ENCODE peak calls at places on chromosome 18, in five cellular contexts. One of them, this sample, is unnamed.

GRCh38 chr18:4017479-4017878 is 437.6 kb downstream of the DLGAP1 start:
- DNase-seq in IMR-90: peak
- DNase-seq in H1: peak
- DNase-seq in A549: peak
- DNase-seq in HepG2: no peak
- DNase-seq in this sample: peak

GRCh38 chr18:70128271-70128670 is 77.2 kb downstream of the RTTN start:
- DNase-seq in A549: no peak
- DNase-seq in HepG2: peak
- DNase-seq in H1: no peak
- DNase-seq in IMR-90: no peak
- DNase-seq in this sample: no peak

GRCh38 chr18:14221689-14222088 is 89.5 kb upstream of the ZNF519 start:
- DNase-seq in A549: no peak
- DNase-seq in IMR-90: no peak
- DNase-seq in HepG2: no peak
- DNase-seq in H1: no peak
- DNase-seq in this sample: peak

GRCh38 chr18:13266208-13267100 is 47.9 kb downstream of the LDLRAD4 start:
- DNase-seq in HepG2: no peak
- DNase-seq in H1: no peak
- DNase-seq in A549: no peak
- DNase-seq in IMR-90: no peak
- DNase-seq in this sample: no peak

GRCh38 chr18:50441518-50441917 is 66.7 kb downstream of the SKA1 start:
- DNase-seq in H1: no peak
- DNase-seq in IMR-90: no peak
- DNase-seq in HepG2: no peak
- DNase-seq in A549: no peak
- DNase-seq in this sample: no peak

GRCh38 chr18:43060020-43060419 is 55.5 kb downstream of the RIT2 start:
- DNase-seq in IMR-90: no peak
- DNase-seq in A549: no peak
- DNase-seq in H1: no peak
- DNase-seq in HepG2: no peak
- DNase-seq in this sample: no peak

GRCh38 chr18:46629356-46629755 is 27.7 kb downstream of the LOXHD1 start:
- DNase-seq in H1: no peak
- DNase-seq in HepG2: no peak
- DNase-seq in IMR-90: no peak
- DNase-seq in A549: no peak
- DNase-seq in this sample: no peak

GRCh38 chr18:66553824-66554223 is 50.1 kb downstream of the CDH19 start:
- DNase-seq in H1: no peak
- DNase-seq in A549: no peak
- DNase-seq in IMR-90: no peak
- DNase-seq in HepG2: no peak
- DNase-seq in this sample: no peak

GRCh38 chr18:8480506-8481328 is 128.5 kb upstream of the RAB12 start:
- DNase-seq in H1: no peak
- DNase-seq in IMR-90: peak
- DNase-seq in A549: peak
- DNase-seq in HepG2: peak
- DNase-seq in this sample: peak

GRCh38 chr18:23885750-23886149 is 128.8 kb upstream of the TTC39C start:
- DNase-seq in A549: no peak
- DNase-seq in IMR-90: no peak
- DNase-seq in H1: no peak
- DNase-seq in HepG2: no peak
- DNase-seq in this sample: no peak

GRCh38 chr18:62717850-62718229 is 2.5 kb downstream of the PHLPP1 start:
- DNase-seq in A549: peak
- DNase-seq in IMR-90: peak
- DNase-seq in H1: no peak
- DNase-seq in HepG2: no peak
- DNase-seq in this sample: no peak

GRCh38 chr18:28412521-28412920 is 235.6 kb upstream of the CDH2 start:
- DNase-seq in IMR-90: no peak
- DNase-seq in H1: no peak
- DNase-seq in HepG2: no peak
- DNase-seq in A549: no peak
- DNase-seq in this sample: no peak

GRCh38 chr18:61575419-61575818 is 242.2 kb downstream of the CDH20 start:
- DNase-seq in HepG2: no peak
- DNase-seq in IMR-90: no peak
- DNase-seq in A549: no peak
- DNase-seq in H1: no peak
- DNase-seq in this sample: no peak

GRCh38 chr18:42182728-42183700 is 228.0 kb downstream of the PIK3C3 start:
- DNase-seq in IMR-90: no peak
- DNase-seq in HepG2: no peak
- DNase-seq in A549: no peak
- DNase-seq in H1: no peak
- DNase-seq in this sample: no peak

GRCh38 chr18:28177828-28178635 is 1.1 kb upstream of the CDH2 start:
- DNase-seq in A549: peak
- DNase-seq in IMR-90: peak
- DNase-seq in H1: no peak
- DNase-seq in HepG2: peak
- DNase-seq in this sample: no peak

GRCh38 chr18:74276609-74277008 is 15.2 kb downstream of the CYB5A start:
- DNase-seq in H1: no peak
- DNase-seq in A549: no peak
- DNase-seq in IMR-90: no peak
- DNase-seq in HepG2: no peak
- DNase-seq in this sample: no peak

GRCh38 chr18:9973461-9973860 is 59.6 kb downstream of the VAPA start:
- DNase-seq in IMR-90: no peak
- DNase-seq in H1: no peak
- DNase-seq in A549: no peak
- DNase-seq in HepG2: no peak
- DNase-seq in this sample: no peak

GRCh38 chr18:74311000-74311399 is 4.6 kb upstream of the C18orf63 start:
- DNase-seq in HepG2: no peak
- DNase-seq in A549: no peak
- DNase-seq in IMR-90: no peak
- DNase-seq in H1: no peak
- DNase-seq in this sample: no peak

GRCh38 chr18:74148543-74149070 is 284 bp downstream of the TIMM21 start:
- DNase-seq in IMR-90: no peak
- DNase-seq in H1: no peak
- DNase-seq in A549: no peak
- DNase-seq in HepG2: no peak
- DNase-seq in this sample: no peak

GRCh38 chr18:69898241-69898861 is 49.3 kb downstream of the CD226 start:
- DNase-seq in HepG2: peak
- DNase-seq in A549: no peak
- DNase-seq in IMR-90: no peak
- DNase-seq in H1: no peak
- DNase-seq in this sample: no peak

GRCh38 chr18:46856975-46857374 is 60.3 kb downstream of the PIAS2 start:
- DNase-seq in A549: no peak
- DNase-seq in IMR-90: no peak
- DNase-seq in H1: no peak
- DNase-seq in HepG2: no peak
- DNase-seq in this sample: no peak

GRCh38 chr18:9673296-9674251 is 34.5 kb upstream of the RAB31 start:
- DNase-seq in IMR-90: peak
- DNase-seq in A549: peak
- DNase-seq in HepG2: peak
- DNase-seq in H1: no peak
- DNase-seq in this sample: no peak

GRCh38 chr18:23069481-23069880 is 65.8 kb upstream of the CABLES1 start:
- DNase-seq in A549: no peak
- DNase-seq in HepG2: no peak
- DNase-seq in IMR-90: no peak
- DNase-seq in H1: no peak
- DNase-seq in this sample: no peak

GRCh38 chr18:46051731-46052461 is 20.2 kb downstream of the PSTPIP2 start:
- DNase-seq in HepG2: peak
- DNase-seq in H1: no peak
- DNase-seq in IMR-90: peak
- DNase-seq in A549: peak
- DNase-seq in this sample: no peak

GRCh38 chr18:70450658-70451253 is 161.9 kb downstream of the SOCS6 start:
- DNase-seq in IMR-90: peak
- DNase-seq in HepG2: no peak
- DNase-seq in A549: peak
- DNase-seq in H1: no peak
- DNase-seq in this sample: no peak

GRCh38 chr18:56789004-56789888 is 138.1 kb downstream of the WDR7 start:
- DNase-seq in H1: no peak
- DNase-seq in IMR-90: peak
- DNase-seq in HepG2: peak
- DNase-seq in A549: peak
- DNase-seq in this sample: peak

GRCh38 chr18:55869547-55869946 is 281.6 kb upstream of the TCF4 start:
- DNase-seq in IMR-90: no peak
- DNase-seq in H1: no peak
- DNase-seq in HepG2: no peak
- DNase-seq in A549: no peak
- DNase-seq in this sample: no peak

GRCh38 chr18:28127763-28128737 is 48.9 kb downstream of the CDH2 start:
- DNase-seq in H1: no peak
- DNase-seq in HepG2: peak
- DNase-seq in A549: peak
- DNase-seq in IMR-90: peak
- DNase-seq in this sample: no peak

DNA sequence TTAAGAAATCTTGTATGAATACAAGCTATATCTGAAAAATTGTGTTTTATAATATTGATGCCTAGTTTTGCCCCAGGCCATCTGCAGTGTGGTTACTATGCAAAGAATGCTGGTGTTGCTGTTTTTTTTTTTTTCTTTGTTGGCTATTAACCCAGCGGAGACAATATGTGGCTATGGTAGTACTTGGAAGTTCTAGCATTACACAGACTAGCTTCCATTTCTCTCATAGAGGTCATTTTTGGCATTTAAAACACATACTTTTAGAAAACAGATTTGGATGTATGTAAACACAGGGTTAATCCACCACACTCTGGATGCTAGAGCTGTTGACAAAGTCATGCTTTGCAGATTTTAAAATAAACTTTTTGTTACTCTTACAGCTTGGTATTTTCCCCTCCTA is 209.8 kb downstream of the NEDD4L start:
- DNase-seq in H1: no peak
- DNase-seq in HepG2: no peak
- DNase-seq in A549: no peak
- DNase-seq in IMR-90: no peak
- DNase-seq in this sample: no peak
- TF ChIP-seq MAFK in H1: no peak
- TF ChIP-seq MAFK in HepG2: no peak
- TF ChIP-seq MAFK in A549: no peak
- TF ChIP-seq MAFK in IMR-90: no peak
- TF ChIP-seq MAFK in this sample: no peak

DNA sequence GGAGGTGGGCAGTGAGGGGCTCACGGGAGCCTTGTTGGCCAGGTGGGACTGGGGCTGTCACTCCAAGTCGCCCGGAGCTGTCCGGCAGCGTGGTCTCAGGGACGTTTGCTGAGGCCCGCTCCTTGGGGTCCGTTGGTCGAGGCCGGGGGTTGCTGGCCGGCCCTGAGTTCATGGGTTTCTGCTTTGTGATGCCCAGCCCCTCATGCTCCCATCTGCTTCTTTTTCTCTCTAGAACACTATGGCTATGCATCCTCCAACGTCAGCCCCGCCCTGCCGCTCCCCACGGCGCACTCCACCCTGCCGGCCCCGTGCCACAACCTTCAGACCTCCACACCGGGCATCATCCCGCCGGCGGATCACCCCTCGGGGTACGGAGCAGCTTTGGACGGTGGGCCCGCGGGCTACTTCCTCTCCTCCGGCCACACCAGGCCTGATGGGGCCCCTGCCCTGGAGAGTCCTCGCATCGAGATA is 14.5 kb downstream of the NFATC1 start:
- DNase-seq in A549: no peak
- DNase-seq in H1: no peak
- DNase-seq in IMR-90: no peak
- DNase-seq in HepG2: no peak
- DNase-seq in this sample: no peak
- TF ChIP-seq MAFK in A549: no peak
- TF ChIP-seq MAFK in H1: no peak
- TF ChIP-seq MAFK in IMR-90: no peak
- TF ChIP-seq MAFK in HepG2: no peak
- TF ChIP-seq MAFK in this sample: no peak

GRCh38 chr18:34710430-34711386 is 610 bp downstream of the DTNA start:
- DNase-seq in A549: no peak
- DNase-seq in H1: no peak
- DNase-seq in IMR-90: peak
- DNase-seq in HepG2: no peak
- DNase-seq in this sample: no peak
- TF ChIP-seq MAFK in A549: no peak
- TF ChIP-seq MAFK in H1: no peak
- TF ChIP-seq MAFK in IMR-90: no peak
- TF ChIP-seq MAFK in HepG2: no peak
- TF ChIP-seq MAFK in this sample: no peak

GRCh38 chr18:59109375-59109774 is 30.3 kb upstream of the SEC11C start:
- DNase-seq in A549: no peak
- DNase-seq in H1: no peak
- DNase-seq in IMR-90: no peak
- DNase-seq in HepG2: no peak
- DNase-seq in this sample: no peak
- TF ChIP-seq MAFK in A549: no peak
- TF ChIP-seq MAFK in H1: no peak
- TF ChIP-seq MAFK in IMR-90: no peak
- TF ChIP-seq MAFK in HepG2: no peak
- TF ChIP-seq MAFK in this sample: no peak

GRCh38 chr18:12013186-12013916 is 32.0 kb downstream of the IMPA2 start:
- DNase-seq in H1: no peak
- DNase-seq in HepG2: no peak
- DNase-seq in IMR-90: no peak
- DNase-seq in A549: no peak
- DNase-seq in this sample: no peak
- TF ChIP-seq MAFK in H1: no peak
- TF ChIP-seq MAFK in HepG2: peak
- TF ChIP-seq MAFK in IMR-90: no peak
- TF ChIP-seq MAFK in A549: no peak
- TF ChIP-seq MAFK in this sample: no peak

DNA sequence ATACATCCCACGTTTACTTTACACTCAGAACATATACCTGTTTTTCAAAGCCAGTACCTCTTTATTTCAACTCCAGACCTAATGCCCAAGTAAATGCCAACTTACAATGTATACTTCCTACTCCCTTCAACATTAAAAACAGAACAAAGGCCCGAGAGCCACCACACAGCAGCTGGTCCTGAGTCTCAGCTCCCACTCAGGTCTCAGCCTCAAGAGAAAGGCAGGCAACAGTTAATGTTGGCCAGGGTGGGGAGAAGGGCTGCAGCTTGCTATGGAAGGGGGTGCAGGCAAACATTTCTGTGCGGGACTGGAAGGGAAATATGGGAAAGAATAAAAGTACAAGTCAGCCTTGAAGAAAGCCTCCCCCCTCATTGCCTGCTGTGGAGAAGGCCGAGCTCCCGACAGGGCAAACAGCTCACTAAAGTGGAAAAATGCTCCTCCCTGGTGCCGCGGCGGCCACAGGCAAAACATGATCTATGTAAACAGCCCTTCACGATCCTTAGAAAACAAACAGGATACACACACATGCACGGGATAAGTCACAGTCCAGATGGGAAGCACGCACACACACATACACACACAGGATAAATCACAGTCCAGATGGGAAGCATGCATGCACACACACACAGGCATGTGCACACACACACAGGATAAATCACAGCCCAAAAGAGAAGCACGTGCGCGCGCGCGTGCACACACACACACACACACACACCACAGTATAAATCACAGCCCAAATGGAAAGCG is 67.4 kb downstream of the ADNP2 start:
- DNase-seq in H1: no peak
- DNase-seq in IMR-90: peak
- DNase-seq in A549: no peak
- DNase-seq in HepG2: peak
- DNase-seq in this sample: no peak
- TF ChIP-seq MAFK in H1: no peak
- TF ChIP-seq MAFK in IMR-90: no peak
- TF ChIP-seq MAFK in A549: no peak
- TF ChIP-seq MAFK in HepG2: no peak
- TF ChIP-seq MAFK in this sample: no peak

This sample was measured in K562.